ENCODE peak calls at places on chromosomes 7 and 10, in ten cellular contexts. One of them, this sample, is unnamed.

GRCh38 chr7:49001610-49002033 is 77.3 kb downstream of the CDC14C start:
- DNase-seq in colonic mucosa: peak; percentile 37
- DNase-seq in psoas muscle: no peak
- DNase-seq in transverse colon: peak; percentile 9
- DNase-seq in brain microvascular endothelial cell: no peak
- DNase-seq in hepatocyte: peak; percentile 64
- DNase-seq in body of pancreas: peak; percentile 13
- DNase-seq in cardiac muscle cell: peak; percentile 2
- DNase-seq in OCI-LY7: peak; percentile 83
- DNase-seq in PC-9: no peak
- DNase-seq in this sample: no peak

GRCh38 chr7:38863609-38864291 is 45.2 kb downstream of the VPS41 start:
- DNase-seq in colonic mucosa: no peak
- DNase-seq in psoas muscle: no peak
- DNase-seq in transverse colon: no peak
- DNase-seq in brain microvascular endothelial cell: no peak
- DNase-seq in hepatocyte: peak; percentile 78
- DNase-seq in body of pancreas: peak; percentile 91
- DNase-seq in cardiac muscle cell: no peak
- DNase-seq in OCI-LY7: no peak
- DNase-seq in PC-9: peak; percentile 99
- DNase-seq in this sample: no peak

GRCh38 chr7:32942783-32943653 is 14.2 kb upstream of the FKBP9 start:
- DNase-seq in colonic mucosa: peak; percentile 88
- DNase-seq in psoas muscle: peak; percentile 84
- DNase-seq in transverse colon: peak; percentile 86
- DNase-seq in brain microvascular endothelial cell: peak; percentile 51
- DNase-seq in hepatocyte: peak; percentile 94
- DNase-seq in body of pancreas: peak; percentile 86
- DNase-seq in cardiac muscle cell: peak; percentile 80
- DNase-seq in OCI-LY7: peak; percentile 41
- DNase-seq in PC-9: peak; percentile 71
- DNase-seq in this sample: no peak

GRCh38 chr7:99201027-99201426 is 6.9 kb downstream of the KPNA7 start:
- DNase-seq in colonic mucosa: no peak
- DNase-seq in psoas muscle: no peak
- DNase-seq in transverse colon: no peak
- DNase-seq in brain microvascular endothelial cell: peak; percentile 83
- DNase-seq in hepatocyte: peak; percentile 66
- DNase-seq in body of pancreas: no peak
- DNase-seq in cardiac muscle cell: peak; percentile 60
- DNase-seq in OCI-LY7: no peak
- DNase-seq in PC-9: peak; percentile 98
- DNase-seq in this sample: peak; percentile 51

GRCh38 chr7:77269360-77270075 is 69.9 kb upstream of the FGL2 start:
- DNase-seq in colonic mucosa: no peak
- DNase-seq in psoas muscle: no peak
- DNase-seq in transverse colon: peak; percentile 46
- DNase-seq in brain microvascular endothelial cell: no peak
- DNase-seq in hepatocyte: no peak
- DNase-seq in body of pancreas: no peak
- DNase-seq in cardiac muscle cell: peak; percentile 16
- DNase-seq in OCI-LY7: peak; percentile 51
- DNase-seq in PC-9: no peak
- DNase-seq in this sample: no peak

GRCh38 chr10:72802291-72803118 is 91.0 kb upstream of the OIT3 start:
- DNase-seq in colonic mucosa: no peak
- DNase-seq in psoas muscle: no peak
- DNase-seq in transverse colon: no peak
- DNase-seq in brain microvascular endothelial cell: no peak
- DNase-seq in hepatocyte: no peak
- DNase-seq in body of pancreas: no peak
- DNase-seq in cardiac muscle cell: peak; percentile 65
- DNase-seq in OCI-LY7: no peak
- DNase-seq in PC-9: no peak
- DNase-seq in this sample: no peak

GRCh38 chr7:71313562-71313961 is 181.6 kb downstream of the GALNT17 start:
- DNase-seq in colonic mucosa: no peak
- DNase-seq in psoas muscle: no peak
- DNase-seq in transverse colon: no peak
- DNase-seq in brain microvascular endothelial cell: no peak
- DNase-seq in hepatocyte: no peak
- DNase-seq in body of pancreas: no peak
- DNase-seq in cardiac muscle cell: no peak
- DNase-seq in OCI-LY7: no peak
- DNase-seq in PC-9: no peak
- DNase-seq in this sample: no peak

GRCh38 chr10:1608408-1609037 is 128.8 kb downstream of the ADARB2 start:
- DNase-seq in colonic mucosa: no peak
- DNase-seq in psoas muscle: no peak
- DNase-seq in transverse colon: no peak
- DNase-seq in brain microvascular endothelial cell: no peak
- DNase-seq in hepatocyte: no peak
- DNase-seq in body of pancreas: no peak
- DNase-seq in cardiac muscle cell: no peak
- DNase-seq in OCI-LY7: no peak
- DNase-seq in PC-9: no peak
- DNase-seq in this sample: no peak

GRCh38 chr7:158950914-158951635 is 94.7 kb downstream of the DYNC2I1 start:
- DNase-seq in colonic mucosa: no peak
- DNase-seq in psoas muscle: no peak
- DNase-seq in transverse colon: no peak
- DNase-seq in brain microvascular endothelial cell: no peak
- DNase-seq in hepatocyte: no peak
- DNase-seq in body of pancreas: no peak
- DNase-seq in cardiac muscle cell: peak; percentile 6
- DNase-seq in OCI-LY7: no peak
- DNase-seq in PC-9: no peak
- DNase-seq in this sample: no peak

GRCh38 chr7:137816696-137817320 is 30.0 kb downstream of the DGKI start:
- DNase-seq in colonic mucosa: no peak
- DNase-seq in psoas muscle: no peak
- DNase-seq in transverse colon: no peak
- DNase-seq in brain microvascular endothelial cell: no peak
- DNase-seq in hepatocyte: no peak
- DNase-seq in body of pancreas: no peak
- DNase-seq in cardiac muscle cell: peak; percentile 32
- DNase-seq in OCI-LY7: no peak
- DNase-seq in PC-9: no peak
- DNase-seq in this sample: no peak

DNA sequence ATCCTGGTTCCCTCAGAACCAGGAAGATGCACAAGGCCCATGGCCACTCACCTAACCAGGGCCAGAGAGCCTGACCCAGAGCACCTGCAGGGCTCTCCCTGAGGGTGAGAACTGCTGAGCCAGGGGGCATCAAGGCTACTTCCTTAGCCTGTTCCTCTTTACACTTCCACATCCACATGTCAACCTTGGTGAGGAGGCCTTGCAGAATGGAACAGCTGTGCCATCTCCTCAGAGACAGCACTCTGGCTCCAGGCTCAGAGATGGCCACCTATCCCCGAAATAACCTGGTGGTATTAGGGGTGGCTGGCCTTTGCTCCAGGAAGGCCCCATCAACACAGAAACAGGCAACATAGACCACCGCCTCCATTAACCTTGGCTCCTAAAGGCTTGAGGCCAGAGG is 473.0 kb downstream of the RPS24 start:
- DNase-seq in colonic mucosa: no peak
- DNase-seq in psoas muscle: no peak
- DNase-seq in transverse colon: no peak
- DNase-seq in brain microvascular endothelial cell: no peak
- DNase-seq in hepatocyte: no peak
- DNase-seq in body of pancreas: no peak
- DNase-seq in cardiac muscle cell: no peak
- DNase-seq in OCI-LY7: no peak
- DNase-seq in PC-9: no peak
- DNase-seq in this sample: no peak
- H3K27ac ChIP-seq in colonic mucosa: no peak overlapping the region
- H3K27ac ChIP-seq in psoas muscle: no peak overlapping the region
- H3K27ac ChIP-seq in transverse colon: peak overlapping the region; percentile 78
- H3K27ac ChIP-seq in brain microvascular endothelial cell: no peak overlapping the region
- H3K27ac ChIP-seq in hepatocyte: no peak overlapping the region
- H3K27ac ChIP-seq in body of pancreas: no peak overlapping the region
- H3K27ac ChIP-seq in cardiac muscle cell: no peak overlapping the region
- H3K27ac ChIP-seq in OCI-LY7: no peak overlapping the region
- H3K27ac ChIP-seq in PC-9: no peak overlapping the region
- H3K27ac ChIP-seq in this sample: no peak overlapping the region

GRCh38 chr10:61987537-61987936 is 86.0 kb downstream of the ARID5B start:
- DNase-seq in colonic mucosa: no peak
- DNase-seq in psoas muscle: no peak
- DNase-seq in transverse colon: no peak
- DNase-seq in brain microvascular endothelial cell: no peak
- DNase-seq in hepatocyte: no peak
- DNase-seq in body of pancreas: no peak
- DNase-seq in cardiac muscle cell: no peak
- DNase-seq in OCI-LY7: peak; percentile 50
- DNase-seq in PC-9: no peak
- DNase-seq in this sample: no peak
- H3K4me3 ChIP-seq in colonic mucosa: no peak overlapping the region
- H3K4me3 ChIP-seq in psoas muscle: peak overlapping the region; percentile 43
- H3K4me3 ChIP-seq in transverse colon: no peak overlapping the region
- H3K4me3 ChIP-seq in brain microvascular endothelial cell: no peak overlapping the region
- H3K4me3 ChIP-seq in hepatocyte: no peak overlapping the region
- H3K4me3 ChIP-seq in body of pancreas: no peak overlapping the region
- H3K4me3 ChIP-seq in cardiac muscle cell: no peak overlapping the region
- H3K4me3 ChIP-seq in OCI-LY7: peak overlapping the region; percentile 55
- H3K4me3 ChIP-seq in PC-9: no peak overlapping the region
- H3K4me3 ChIP-seq in this sample: no peak overlapping the region

GRCh38 chr10:90779573-90779972 is 78.3 kb downstream of the HTR7 start:
- DNase-seq in colonic mucosa: no peak
- DNase-seq in psoas muscle: no peak
- DNase-seq in transverse colon: no peak
- DNase-seq in brain microvascular endothelial cell: no peak
- DNase-seq in hepatocyte: no peak
- DNase-seq in body of pancreas: no peak
- DNase-seq in cardiac muscle cell: no peak
- DNase-seq in OCI-LY7: no peak
- DNase-seq in PC-9: no peak
- DNase-seq in this sample: no peak
- TF ChIP-seq CTCF in colonic mucosa: no peak
- TF ChIP-seq CTCF in psoas muscle: no peak
- TF ChIP-seq CTCF in transverse colon: no peak
- TF ChIP-seq CTCF in brain microvascular endothelial cell: peak; percentile 52
- TF ChIP-seq CTCF in hepatocyte: no peak
- TF ChIP-seq CTCF in body of pancreas: no peak
- TF ChIP-seq CTCF in cardiac muscle cell: peak; percentile 30
- TF ChIP-seq CTCF in OCI-LY7: peak; percentile 50
- TF ChIP-seq CTCF in PC-9: no peak
- TF ChIP-seq CTCF in this sample: peak; percentile 36

GRCh38 chr7:121623130-121623872 is 227.2 kb upstream of the FAM3C start:
- DNase-seq in colonic mucosa: no peak
- DNase-seq in psoas muscle: no peak
- DNase-seq in transverse colon: no peak
- DNase-seq in brain microvascular endothelial cell: no peak
- DNase-seq in hepatocyte: no peak
- DNase-seq in body of pancreas: no peak
- DNase-seq in cardiac muscle cell: peak; percentile 18
- DNase-seq in OCI-LY7: no peak
- DNase-seq in PC-9: no peak
- DNase-seq in this sample: no peak
- H3K27ac ChIP-seq in colonic mucosa: no peak overlapping the region
- H3K27ac ChIP-seq in psoas muscle: no peak overlapping the region
- H3K27ac ChIP-seq in transverse colon: no peak overlapping the region
- H3K27ac ChIP-seq in brain microvascular endothelial cell: no peak overlapping the region
- H3K27ac ChIP-seq in hepatocyte: no peak overlapping the region
- H3K27ac ChIP-seq in body of pancreas: no peak overlapping the region
- H3K27ac ChIP-seq in cardiac muscle cell: no peak overlapping the region
- H3K27ac ChIP-seq in OCI-LY7: no peak overlapping the region
- H3K27ac ChIP-seq in PC-9: no peak overlapping the region
- H3K27ac ChIP-seq in this sample: no peak overlapping the region

DNA sequence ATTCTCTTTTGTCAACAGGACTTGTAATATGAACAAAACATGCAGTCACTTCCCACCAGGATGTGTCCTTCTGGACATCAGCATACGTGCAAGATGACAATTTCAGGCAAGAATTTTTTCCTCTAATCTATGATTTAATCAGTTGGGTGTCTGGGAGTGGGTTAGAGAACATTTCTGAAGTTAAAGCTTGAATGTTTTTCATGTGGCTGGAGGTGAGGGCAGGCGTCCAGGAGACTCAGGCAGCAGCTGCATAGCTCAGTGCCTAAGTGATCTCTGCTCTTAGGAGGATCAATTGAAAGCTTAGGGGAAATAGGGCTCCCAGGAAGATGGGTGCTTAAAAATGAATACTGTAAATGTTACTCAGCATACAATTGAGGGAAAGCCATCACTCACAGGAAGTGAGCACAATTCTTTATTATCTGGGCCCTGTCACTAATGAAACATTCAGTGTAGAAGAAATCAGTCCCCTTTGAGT is 457.6 kb upstream of the KLF6 start:
- DNase-seq in colonic mucosa: no peak
- DNase-seq in psoas muscle: no peak
- DNase-seq in transverse colon: no peak
- DNase-seq in brain microvascular endothelial cell: peak; percentile 91
- DNase-seq in hepatocyte: no peak
- DNase-seq in body of pancreas: peak; percentile 23
- DNase-seq in cardiac muscle cell: peak; percentile 83
- DNase-seq in OCI-LY7: no peak
- DNase-seq in PC-9: peak; percentile 36
- DNase-seq in this sample: peak; percentile 71
- H3K4me3 ChIP-seq in colonic mucosa: no peak overlapping the region
- H3K4me3 ChIP-seq in psoas muscle: peak overlapping the region; percentile 48
- H3K4me3 ChIP-seq in transverse colon: peak overlapping the region; percentile 3
- H3K4me3 ChIP-seq in brain microvascular endothelial cell: peak overlapping the region; percentile 35
- H3K4me3 ChIP-seq in hepatocyte: no peak overlapping the region
- H3K4me3 ChIP-seq in body of pancreas: no peak overlapping the region
- H3K4me3 ChIP-seq in cardiac muscle cell: no peak overlapping the region
- H3K4me3 ChIP-seq in OCI-LY7: no peak overlapping the region
- H3K4me3 ChIP-seq in PC-9: no peak overlapping the region
- H3K4me3 ChIP-seq in this sample: peak overlapping the region; percentile 28

GRCh38 chr7:23662124-23662982 is 17.6 kb upstream of the FAM221A start:
- DNase-seq in colonic mucosa: no peak
- DNase-seq in psoas muscle: no peak
- DNase-seq in transverse colon: no peak
- DNase-seq in brain microvascular endothelial cell: no peak
- DNase-seq in hepatocyte: no peak
- DNase-seq in body of pancreas: peak; percentile 42
- DNase-seq in cardiac muscle cell: peak; percentile 51
- DNase-seq in OCI-LY7: no peak
- DNase-seq in PC-9: no peak
- DNase-seq in this sample: no peak
- TF ChIP-seq CTCF in colonic mucosa: no peak
- TF ChIP-seq CTCF in psoas muscle: no peak
- TF ChIP-seq CTCF in transverse colon: no peak
- TF ChIP-seq CTCF in brain microvascular endothelial cell: no peak
- TF ChIP-seq CTCF in hepatocyte: no peak
- TF ChIP-seq CTCF in body of pancreas: no peak
- TF ChIP-seq CTCF in cardiac muscle cell: no peak
- TF ChIP-seq CTCF in OCI-LY7: no peak
- TF ChIP-seq CTCF in PC-9: no peak
- TF ChIP-seq CTCF in this sample: no peak

DNA sequence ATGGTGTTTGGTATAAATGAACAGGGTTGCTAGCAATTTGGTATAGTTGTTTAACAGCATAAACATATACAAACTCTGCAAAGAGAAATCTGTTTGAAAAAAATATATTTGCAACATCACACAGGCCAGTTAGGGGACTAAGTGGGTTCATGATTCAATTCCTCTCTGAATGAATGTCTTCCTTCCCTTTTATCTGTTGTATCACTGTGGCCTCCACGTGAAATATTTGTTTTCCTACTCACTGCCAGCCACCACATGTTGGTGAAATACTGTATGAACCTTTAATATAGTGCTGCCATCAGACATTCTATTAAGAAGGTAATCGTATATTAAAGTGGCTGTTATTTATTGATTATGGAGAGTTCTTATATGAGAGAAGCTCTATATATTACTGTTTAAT is 157.0 kb downstream of the ARID5B start:
- DNase-seq in colonic mucosa: no peak
- DNase-seq in psoas muscle: no peak
- DNase-seq in transverse colon: no peak
- DNase-seq in brain microvascular endothelial cell: no peak
- DNase-seq in hepatocyte: no peak
- DNase-seq in body of pancreas: no peak
- DNase-seq in cardiac muscle cell: no peak
- DNase-seq in OCI-LY7: no peak
- DNase-seq in PC-9: no peak
- DNase-seq in this sample: no peak
- H3K27ac ChIP-seq in colonic mucosa: peak overlapping the region; percentile 4
- H3K27ac ChIP-seq in psoas muscle: peak overlapping the region; percentile 98
- H3K27ac ChIP-seq in transverse colon: peak overlapping the region; percentile 79
- H3K27ac ChIP-seq in brain microvascular endothelial cell: no peak overlapping the region
- H3K27ac ChIP-seq in hepatocyte: peak overlapping the region; percentile 68
- H3K27ac ChIP-seq in body of pancreas: no peak overlapping the region
- H3K27ac ChIP-seq in cardiac muscle cell: no peak overlapping the region
- H3K27ac ChIP-seq in OCI-LY7: no peak overlapping the region
- H3K27ac ChIP-seq in PC-9: no peak overlapping the region
- H3K27ac ChIP-seq in this sample: no peak overlapping the region

This sample was measured in AG04450.